ENCODE peak calls at places on chromosome 3, in seven cellular contexts. H is AG08395, A is T47D, Y is GM03348, X is GM12865, L is amniotic stem cell, D is heart right ventricle. J is an unnamed sample.

GRCh38 chr3:110679235-110679634 is 392.4 kb upstream of the NECTIN3 start:
- DNase-seq in X (no peak), A (no peak), L (no peak), H (no peak), Y (no peak), D (no peak), J (no peak)

GRCh38 chr3:159854500-159855124 is 134.0 kb upstream of the IL12A start:
- DNase-seq in X (no peak), A (no peak), Y (peak), D (no peak), L (peak), H (peak), J (peak)

GRCh38 chr3:190862209-190863118 is at the start of gene GMNC:
- DNase-seq in L (peak), A (peak), D (peak), H (peak), X (peak), Y (peak), J (peak)

GRCh38 chr3:52388348-52388821 is 56.5 kb downstream of the SEMA3G start:
- DNase-seq in X (no peak), H (no peak), L (no peak), Y (no peak), A (no peak), D (no peak), J (no peak)

GRCh38 chr3:184767377-184767776 is 44.6 kb upstream of the VPS8 start:
- DNase-seq in L (no peak), Y (no peak), X (no peak), A (no peak), D (no peak), H (no peak), J (no peak)

GRCh38 chr3:126456766-126457388 is 18.8 kb downstream of the ZXDC start:
- DNase-seq in A (no peak), L (no peak), D (no peak), X (no peak), Y (no peak), H (no peak), J (no peak)

GRCh38 chr3:17359911-17360310 is 382.5 kb downstream of the TBC1D5 start:
- DNase-seq in L (no peak), Y (no peak), H (no peak), D (no peak), X (no peak), A (no peak), J (no peak)

GRCh38 chr3:9349321-9350117 is 13.3 kb upstream of the THUMPD3 start:
- DNase-seq in A (peak), H (peak), Y (peak), L (peak), X (peak), D (no peak), J (peak)

GRCh38 chr3:185585523-185585861 is 603 bp upstream of the SENP2 start:
- DNase-seq in Y (no peak), D (no peak), L (no peak), X (no peak), H (no peak), A (no peak), J (no peak)

GRCh38 chr3:33722626-33723370 is 4.7 kb upstream of the CLASP2 start:
- DNase-seq in X (no peak), H (peak), L (no peak), D (no peak), A (no peak), Y (peak), J (peak)

GRCh38 chr3:69938061-69938460 is 61.5 kb upstream of the SAMMSON start:
- DNase-seq in X (no peak), L (no peak), A (no peak), Y (no peak), D (no peak), H (no peak), J (no peak)

GRCh38 chr3:53974314-53974713 is 82.7 kb upstream of the SELENOK start:
- DNase-seq in X (no peak), H (no peak), A (no peak), D (no peak), Y (no peak), L (no peak), J (no peak)

GRCh38 chr3:162072656-162073055 is 576.0 kb downstream of the OTOL1 start:
- DNase-seq in Y (no peak), A (no peak), X (no peak), L (no peak), H (no peak), D (no peak), J (no peak)

GRCh38 chr3:24496529-24497482 is 2.2 kb upstream of the THRB start:
- DNase-seq in D (peak), H (peak), Y (peak), L (no peak), X (peak), A (peak), J (peak)

GRCh38 chr3:46061108-46061507 is 33.8 kb upstream of the XCR1 start:
- DNase-seq in D (no peak), H (no peak), L (no peak), A (no peak), Y (no peak), X (no peak), J (no peak)

GRCh38 chr3:134009345-134010000 is 20.3 kb downstream of the SLCO2A1 start:
- DNase-seq in H (peak), L (no peak), D (no peak), Y (peak), A (no peak), X (no peak), J (peak)

J was measured in AG10803.